ENCODE peak calls at places on chromosomes 4 and X, in five cellular contexts. I is CD8-positive, alpha-beta T cell; S is pancreas; H is left lung; R is stomach. K is an unnamed sample.
A peak's percentile ranks its signal among the peaks of the same experiment; 100 is the strongest.

GRCh38 chr4:5504486-5504885 is 203.9 kb downstream of the EVC2 start:
- DNase-seq in I (no peak), S (no peak), H (no peak), R (no peak), K (no peak)

GRCh38 chr4:56622176-56622575 is 58.9 kb downstream of the HOPX start:
- DNase-seq in I (no peak), S (no peak), H (no peak), R (no peak), K (no peak)

GRCh38 chrX:140091276-140091886 is 126.1 kb upstream of the CXorf66 start:
- DNase-seq in I (no peak), S (peak; percentile 5), H (peak; percentile 73), R (peak; percentile 36), K (peak; percentile 61)

GRCh38 chrX:106874075-106874474 is 29.1 kb downstream of the RIPPLY1 start:
- DNase-seq in I (no peak), S (no peak), H (no peak), R (no peak), K (peak; percentile 67)

GRCh38 chr4:23122666-23123400 is 430.1 kb downstream of the GBA3 start:
- DNase-seq in I (no peak), S (no peak), H (no peak), R (no peak), K (no peak)

GRCh38 chr4:110854021-110854678 is 231.3 kb upstream of the PITX2 start:
- DNase-seq in I (no peak), S (no peak), H (no peak), R (no peak), K (no peak)

GRCh38 chrX:8913665-8914409 is 112.7 kb upstream of the FAM9A start:
- DNase-seq in I (no peak), S (no peak), H (no peak), R (no peak), K (no peak)

GRCh38 chr4:82606622-82607021 is 44.8 kb upstream of the TMEM150C start:
- DNase-seq in I (no peak), S (no peak), H (no peak), R (no peak), K (no peak)

GRCh38 chr4:7872264-7872771 is 67.3 kb downstream of the AFAP1 start:
- DNase-seq in I (no peak), S (peak; percentile 81), H (no peak), R (no peak), K (no peak)

GRCh38 chr4:472881-473574 is 25.9 kb downstream of the ZNF721 start:
- DNase-seq in I (no peak), S (no peak), H (no peak), R (no peak), K (peak; percentile 40)

GRCh38 chrX:2342878-2343277 is 157.9 kb downstream of the DHRSX start:
- DNase-seq in I (no peak), S (no peak), H (no peak), R (no peak), K (no peak)

GRCh38 chr4:13821522-13821921 is 194.0 kb upstream of the BOD1L1 start:
- DNase-seq in I (no peak), S (no peak), H (no peak), R (no peak), K (no peak)

GRCh38 chr4:176545886-176546285 is 226.1 kb downstream of the SPCS3 start:
- DNase-seq in I (no peak), S (no peak), H (no peak), R (no peak), K (no peak)

GRCh38 chrX:123959281-123960063 is 2.0 kb upstream of the STAG2 start:
- DNase-seq in I (peak; percentile 12), S (peak; percentile 25), H (peak; percentile 70), R (peak; percentile 49), K (peak; percentile 57)

GRCh38 chrX:103629295-103630170 is 758 bp downstream of the TCEAL1 start:
- DNase-seq in I (peak; percentile 21), S (peak; percentile 61), H (peak; percentile 83), R (peak; percentile 40), K (peak; percentile 77)

GRCh38 chr4:111937368-111937767 is 207.9 kb upstream of the FAM241A start:
- DNase-seq in I (no peak), S (no peak), H (no peak), R (no peak), K (no peak)

GRCh38 chrX:10729000-10729399 is 108.6 kb upstream of the MID1 start:
- DNase-seq in I (no peak), S (no peak), H (no peak), R (no peak), K (no peak)

GRCh38 chrX:151697537-151697936 is 2.3 kb downstream of the PRRG3 start:
- DNase-seq in I (no peak), S (no peak), H (no peak), R (no peak), K (no peak)

GRCh38 chr4:128349921-128350320 is 62.3 kb upstream of the PGRMC2 start:
- DNase-seq in I (no peak), S (no peak), H (no peak), R (no peak), K (no peak)

GRCh38 chr4:17324431-17324830 is 187.5 kb downstream of the QDPR start:
- DNase-seq in I (peak; percentile 60), S (no peak), H (no peak), R (no peak), K (peak; percentile 69)

GRCh38 chr4:73692284-73692683 is 48.1 kb upstream of the CXCL8 start:
- DNase-seq in I (no peak), S (no peak), H (no peak), R (no peak), K (no peak)

GRCh38 chr4:61992351-61992750 is 792.2 kb downstream of the ADGRL3 start:
- DNase-seq in I (no peak), S (no peak), H (no peak), R (no peak), K (no peak)

GRCh38 chr4:3362431-3363287 is 69.8 kb downstream of the RGS12 start:
- DNase-seq in I (no peak), S (no peak), H (no peak), R (no peak), K (no peak)

GRCh38 chr4:32268949-32269348 is 1548.8 kb downstream of the PCDH7 start:
- DNase-seq in I (no peak), S (no peak), H (no peak), R (no peak), K (no peak)

GRCh38 chrX:110086162-110086915 is 83.4 kb downstream of the TMEM164 start:
- DNase-seq in I (no peak), S (no peak), H (no peak), R (no peak), K (no peak)

GRCh38 chr4:52069566-52069965 is 18.5 kb downstream of the SPATA18 start:
- DNase-seq in I (no peak), S (no peak), H (no peak), R (no peak), K (no peak)

GRCh38 chrX:139936259-139936658 is 3.4 kb upstream of the ATP11C start:
- DNase-seq in I (no peak), S (no peak), H (no peak), R (no peak), K (peak; percentile 44)

GRCh38 chr4:128946929-128947328 is 137.4 kb downstream of the JADE1 start:
- DNase-seq in I (no peak), S (no peak), H (no peak), R (no peak), K (no peak)

GRCh38 chrX:22758807-22759481 is 240.8 kb upstream of the DDX53 start:
- DNase-seq in I (no peak), S (no peak), H (no peak), R (no peak), K (no peak)

GRCh38 chr4:155040031-155040430 is 168.4 kb upstream of the NPY2R start:
- DNase-seq in I (no peak), S (no peak), H (no peak), R (no peak), K (no peak)
- H3K4me3 ChIP-seq in I (no peak overlapping the region), S (no peak overlapping the region), H (no peak overlapping the region), R (no peak overlapping the region), K (no peak overlapping the region)

GRCh38 chr4:158778712-158779111 is 9.9 kb downstream of the FNIP2 start:
- DNase-seq in I (no peak), S (no peak), H (no peak), R (peak; percentile 71), K (no peak)
- H3K4me1 ChIP-seq in I (peaks cover 7% of the 10 kb centered on the region), S (peaks cover 23% of the 10 kb centered on the region), H (peaks cover 78% of the 10 kb centered on the region), R (peaks cover 86% of the 10 kb centered on the region), K (peaks cover 20% of the 10 kb centered on the region)

GRCh38 chr4:144658908-144659307 is 13.0 kb downstream of the HHIP start:
- DNase-seq in I (no peak), S (no peak), H (no peak), R (no peak), K (no peak)

GRCh38 chr4:144656857-144657256 is 10.9 kb downstream of the HHIP start:
- DNase-seq in I (no peak), S (peak; percentile 9), H (no peak), R (no peak), K (no peak)

GRCh38 chr4:144655491-144655890 is 9.5 kb downstream of the HHIP start:
- DNase-seq in I (no peak), S (no peak), H (no peak), R (no peak), K (no peak)

GRCh38 chr4:144658015-144658567 is 12.1 kb downstream of the HHIP start:
- DNase-seq in I (no peak), S (no peak), H (no peak), R (no peak), K (no peak)

GRCh38 chr4:144659493-144659892 is 13.5 kb downstream of the HHIP start:
- DNase-seq in I (no peak), S (no peak), H (no peak), R (no peak), K (no peak)
- H3K4me3 ChIP-seq in I (no peak overlapping the region), S (no peak overlapping the region), H (no peak overlapping the region), R (no peak overlapping the region), K (no peak overlapping the region)

DNA sequence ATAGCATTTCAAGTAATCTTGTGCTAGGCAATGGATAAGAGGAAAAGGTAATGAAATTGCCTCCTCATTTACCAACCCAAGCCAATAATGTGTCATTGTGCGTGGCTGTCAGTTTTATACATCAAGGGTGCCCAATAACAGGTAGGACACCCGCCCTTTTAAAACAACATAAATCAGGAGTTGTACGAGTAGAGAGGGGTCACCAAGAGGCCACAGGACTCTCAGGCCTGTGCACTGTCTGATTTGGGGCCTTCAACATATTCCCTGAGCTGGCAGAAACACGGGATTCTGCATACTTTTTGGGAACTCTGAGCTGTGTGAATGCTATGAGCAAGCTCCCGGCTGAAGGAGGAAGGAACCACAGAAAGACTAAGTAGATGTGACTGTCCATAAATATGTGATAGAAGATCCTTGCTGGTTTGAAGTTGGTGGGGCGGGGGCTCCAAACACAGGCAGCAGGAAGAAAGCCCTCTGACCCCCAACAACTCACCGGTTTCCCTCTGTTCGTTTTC is 82.7 kb upstream of the MAML3 start:
- DNase-seq in I (no peak), S (no peak), H (no peak), R (no peak), K (no peak)
- H3K4me1 ChIP-seq in I (peaks cover 6% of the 10 kb centered on the region), S (no peaks in the 10 kb centered on the region), H (peaks cover 27% of the 10 kb centered on the region), R (peaks cover 29% of the 10 kb centered on the region), K (peaks cover 16% of the 10 kb centered on the region)

DNA sequence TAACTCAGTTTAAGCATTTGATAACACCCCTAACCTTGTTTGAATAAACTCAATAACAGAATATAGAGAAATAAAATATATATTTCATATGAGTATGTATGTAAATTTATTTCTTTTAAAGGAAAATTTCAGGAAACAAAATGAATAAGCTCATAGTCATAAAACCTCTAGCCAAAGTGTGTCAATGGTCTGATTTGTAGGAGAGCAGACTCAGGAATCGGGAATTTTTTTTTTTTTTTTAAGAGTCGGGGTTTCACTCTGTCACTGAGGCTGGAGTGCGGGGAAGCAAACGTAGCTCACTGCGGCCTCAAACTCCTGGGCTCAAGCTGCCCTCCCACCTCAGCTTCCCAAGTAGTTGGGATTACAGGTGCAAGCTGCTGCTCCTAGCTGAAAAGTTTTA is 2.4 kb downstream of the PKD2 start:
- DNase-seq in I (no peak), S (no peak), H (no peak), R (no peak), K (no peak)
- H3K4me3 ChIP-seq in I (no peak overlapping the region), S (peak overlapping the region; percentile 2), H (no peak overlapping the region), R (no peak overlapping the region), K (no peak overlapping the region)

K was measured in HAP-1.